ENCODE peak calls at places on chromosome X, in eight cellular contexts. P, Z, H, X, W, D, A and T are unnamed samples.

GRCh38 chrX:106933538-106933961 is 13.3 kb downstream of the CLDN2 start:
- DNase-seq in D (no peak), P (no peak), A (no peak), W (peak; percentile 52), Z (no peak), H (no peak), X (no peak), T (peak; percentile 55)

GRCh38 chrX:95764972-95765451 is 919.6 kb upstream of the DIAPH2 start:
- DNase-seq in Z (no peak), H (no peak), A (peak; percentile 74), P (peak; percentile 47), D (peak; percentile 28), X (peak; percentile 20), W (peak; percentile 23), T (no peak)

GRCh38 chrX:151680805-151681204 is 14.5 kb upstream of the PRRG3 start:
- DNase-seq in Z (no peak), A (peak; percentile 58), D (peak; percentile 26), W (peak; percentile 2), H (no peak), P (peak; percentile 29), X (peak; percentile 5), T (no peak)

GRCh38 chrX:147069926-147070325 is 255.4 kb upstream of the CXorf51A start:
- DNase-seq in X (no peak), A (no peak), W (no peak), D (no peak), P (peak; percentile 63), Z (no peak), H (no peak), T (no peak)

GRCh38 chrX:110847334-110847733 is 51.7 kb upstream of the CHRDL1 start:
- DNase-seq in W (peak; percentile 63), P (peak; percentile 54), A (peak; percentile 77), X (peak; percentile 17), Z (no peak), H (no peak), D (peak; percentile 55), T (no peak)

GRCh38 chrX:129641941-129642340 is 12.8 kb downstream of the APLN start:
- DNase-seq in H (no peak), P (no peak), A (no peak), X (no peak), W (peak; percentile 51), Z (no peak), D (peak; percentile 22), T (no peak)

GRCh38 chrX:150542846-150543229 is 25.6 kb upstream of the MTM1 start:
- DNase-seq in W (no peak), D (no peak), Z (no peak), H (no peak), A (no peak), P (no peak), X (no peak), T (no peak)

GRCh38 chrX:151359931-151360871 is 36.8 kb upstream of the VMA21 start:
- DNase-seq in H (no peak), W (no peak), X (no peak), P (peak; percentile 3), D (peak; percentile 44), A (peak; percentile 41), Z (no peak), T (no peak)

GRCh38 chrX:47843363-47843762 is 6.7 kb downstream of the ZNF81 start:
- DNase-seq in H (no peak), W (no peak), X (no peak), Z (no peak), A (no peak), P (no peak), D (peak; percentile 8), T (no peak)

GRCh38 chrX:129646721-129647587 is 7.8 kb downstream of the APLN start:
- DNase-seq in D (no peak), W (no peak), H (no peak), Z (no peak), P (no peak), A (no peak), X (no peak), T (no peak)

GRCh38 chrX:35919536-35920309 is at the start of gene CFAP47:
- DNase-seq in H (no peak), A (peak; percentile 56), X (peak; percentile 7), P (peak; percentile 14), W (no peak), Z (no peak), D (no peak), T (no peak)

GRCh38 chrX:128975716-128976115 is 547.6 kb downstream of the SMARCA1 start:
- DNase-seq in A (peak; percentile 54), P (peak; percentile 2), X (peak; percentile 5), D (peak; percentile 6), H (no peak), Z (no peak), W (no peak), T (no peak)

GRCh38 chrX:8801041-8801599 is at the start of gene FAM9A:
- DNase-seq in Z (no peak), P (no peak), D (no peak), W (no peak), A (no peak), X (no peak), H (no peak), T (no peak)

GRCh38 chrX:151780621-151781020 is 46.1 kb downstream of the CNGA2 start:
- DNase-seq in X (no peak), P (no peak), Z (no peak), D (no peak), W (no peak), A (no peak), H (no peak), T (no peak)

GRCh38 chrX:1421433-1422134 is 29.7 kb upstream of the SLC25A6 start:
- DNase-seq in H (peak; percentile 24), X (no peak), A (no peak), D (no peak), Z (peak; percentile 15), W (no peak), P (no peak), T (peak; percentile 28)
- H3K36me3 ChIP-seq in H (peaks cover 65% of the 10 kb centered on the region), X (no peaks in the 10 kb centered on the region), A (peaks cover 29% of the 10 kb centered on the region), D (peaks cover 7% of the 10 kb centered on the region), Z (no peaks in the 10 kb centered on the region), W (peaks cover 65% of the 10 kb centered on the region), P (peaks cover 1% of the 10 kb centered on the region), T (peaks cover 50% of the 10 kb centered on the region)

GRCh38 chrX:66601522-66601921 is 37.4 kb downstream of the EDA2R start:
- DNase-seq in Z (no peak), P (no peak), A (no peak), X (no peak), W (no peak), D (no peak), H (no peak), T (no peak)
- H3K36me3 ChIP-seq in Z (no peaks in the 10 kb centered on the region), P (peaks cover 2% of the 10 kb centered on the region), A (no peaks in the 10 kb centered on the region), X (no peaks in the 10 kb centered on the region), W (peaks cover 16% of the 10 kb centered on the region), D (no peaks in the 10 kb centered on the region), H (no peaks in the 10 kb centered on the region), T (no peaks in the 10 kb centered on the region)

DNA sequence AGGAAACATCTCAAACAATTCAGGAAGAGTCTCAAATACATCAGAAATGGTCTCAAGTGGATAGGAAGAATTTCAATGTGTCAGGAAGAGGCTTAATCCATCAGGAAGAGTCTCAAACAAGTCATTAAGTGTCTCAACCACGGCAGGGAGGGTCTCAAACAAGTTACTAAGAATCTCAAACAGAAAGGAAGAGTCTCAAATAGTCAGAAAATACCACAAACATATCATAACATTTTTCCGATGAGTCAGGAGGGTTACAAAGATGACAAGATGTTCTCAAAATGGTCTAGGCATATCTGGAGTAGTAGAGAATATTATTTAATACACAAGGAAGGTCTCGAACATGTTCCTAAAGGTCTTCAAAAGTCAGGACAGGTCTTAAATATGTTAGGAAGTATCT is 109.3 kb upstream of the USP9X start:
- DNase-seq in X (no peak), W (no peak), Z (no peak), H (no peak), A (no peak), P (no peak), D (no peak), T (no peak)
- H3K36me3 ChIP-seq in X (no peaks in the 10 kb centered on the region), W (no peaks in the 10 kb centered on the region), Z (no peaks in the 10 kb centered on the region), H (no peaks in the 10 kb centered on the region), A (no peaks in the 10 kb centered on the region), P (no peaks in the 10 kb centered on the region), D (no peaks in the 10 kb centered on the region), T (no peaks in the 10 kb centered on the region)

GRCh38 chrX:18920566-18920965 is 63.3 kb downstream of the PHKA2 start:
- DNase-seq in H (no peak), W (no peak), P (no peak), D (no peak), X (no peak), Z (no peak), A (no peak), T (no peak)

DNA sequence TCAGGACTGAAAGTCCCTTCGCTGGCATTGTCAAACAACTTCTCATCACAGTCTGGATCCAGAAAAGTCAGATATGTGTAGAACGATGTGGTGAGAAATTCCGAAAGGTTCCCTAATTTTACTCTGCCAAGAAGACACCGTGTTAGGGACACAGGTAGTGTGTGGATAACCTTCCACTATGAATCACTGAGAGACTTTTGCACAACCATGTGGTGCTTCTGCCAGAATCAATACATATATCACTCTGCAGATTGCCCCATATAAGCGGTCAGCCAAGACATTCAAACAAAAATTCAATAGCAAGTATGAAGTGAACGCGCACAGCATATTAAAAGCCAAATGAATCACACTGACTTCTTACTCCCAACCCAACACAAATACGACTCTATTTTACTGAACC is 63.8 kb downstream of the PHKA2 start:
- DNase-seq in W (no peak), X (no peak), P (no peak), A (no peak), D (no peak), Z (no peak), H (no peak), T (no peak)
- H3K36me3 ChIP-seq in W (peaks cover 10% of the 10 kb centered on the region), X (no peaks in the 10 kb centered on the region), P (peaks cover 4% of the 10 kb centered on the region), A (peaks cover 36% of the 10 kb centered on the region), D (no peaks in the 10 kb centered on the region), Z (peaks cover 23% of the 10 kb centered on the region), H (peaks cover 45% of the 10 kb centered on the region), T (peaks cover 42% of the 10 kb centered on the region)

DNA sequence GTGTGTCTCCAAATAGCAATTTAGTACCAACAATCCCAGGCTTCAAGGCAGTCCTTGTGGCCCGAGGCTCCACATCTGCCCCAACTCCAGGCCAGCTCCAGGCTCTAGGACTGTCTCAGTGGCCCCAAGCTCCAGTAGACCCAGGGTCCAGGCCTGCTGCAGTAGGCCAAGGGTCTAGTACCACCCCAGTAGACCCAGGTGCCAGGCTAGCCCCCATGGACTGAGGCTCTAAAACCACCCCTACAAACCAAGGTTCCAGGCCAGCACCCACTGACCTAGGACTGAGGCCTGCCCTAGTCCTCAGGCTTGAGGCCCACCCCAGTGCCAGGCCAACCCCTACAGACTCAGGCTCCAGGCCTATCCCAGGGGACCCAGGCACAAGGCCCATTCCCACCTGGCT is 191.6 kb downstream of the DLG3 start:
- DNase-seq in A (no peak), Z (no peak), D (no peak), H (no peak), W (no peak), X (no peak), P (no peak), T (no peak)
- H3K36me3 ChIP-seq in A (no peaks in the 10 kb centered on the region), Z (no peaks in the 10 kb centered on the region), D (no peaks in the 10 kb centered on the region), H (no peaks in the 10 kb centered on the region), W (no peaks in the 10 kb centered on the region), X (no peaks in the 10 kb centered on the region), P (no peaks in the 10 kb centered on the region), T (no peaks in the 10 kb centered on the region)

DNA sequence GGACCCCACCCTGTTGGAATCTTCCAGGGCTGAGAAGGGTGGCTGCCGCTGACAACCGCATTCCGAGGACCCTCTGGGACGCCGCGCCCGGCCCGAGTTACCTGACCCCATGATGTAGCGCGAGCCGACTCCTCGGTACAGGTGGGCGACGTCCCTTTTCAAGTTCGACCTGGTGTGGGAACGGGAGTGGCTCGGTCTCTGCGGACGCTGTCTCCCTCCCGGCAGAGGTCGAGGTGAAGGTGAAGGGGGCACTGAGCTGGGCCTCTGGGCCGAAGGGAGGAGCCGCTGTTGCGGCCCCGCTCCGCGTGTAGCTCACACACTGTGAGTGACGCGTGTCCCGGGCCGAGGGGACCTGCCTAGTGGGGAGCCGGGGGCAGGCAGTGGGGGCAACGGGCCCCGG is 4.5 kb downstream of the GTPBP6 start:
- DNase-seq in Z (peak; percentile 55), H (no peak), P (no peak), D (no peak), W (no peak), X (no peak), A (no peak), T (peak; percentile 79)
- H3K36me3 ChIP-seq in Z (peaks cover 45% of the 10 kb centered on the region), H (peaks cover 64% of the 10 kb centered on the region), P (peaks cover 18% of the 10 kb centered on the region), D (peaks cover 1% of the 10 kb centered on the region), W (peaks cover 46% of the 10 kb centered on the region), X (peaks cover 4% of the 10 kb centered on the region), A (peaks cover 53% of the 10 kb centered on the region), T (no peaks in the 10 kb centered on the region)